ENCODE peak calls at places on chromosomes 1 and 21, in six cellular contexts. N is tibial artery; P is heart right ventricle; U is HCT116; T is hepatocyte; O is CD4-positive, alpha-beta memory T cell. Z is an unnamed sample. For H3K9me3, the result is how much of the 10 kb centered on the place peaks cover.

GRCh38 chr1:205700865-205701401 is 20.6 kb upstream of the SLC45A3 start:
- DNase-seq in N (no peak), P (peak), U (no peak), T (no peak), O (no peak), Z (no peak)

GRCh38 chr21:23811802-23812201 is 1795.5 kb downstream of the MRPL39 start:
- DNase-seq in N (no peak), P (no peak), U (no peak), T (no peak), O (no peak), Z (no peak)

GRCh38 chr1:14259191-14259757 is 339.2 kb upstream of the KAZN start:
- DNase-seq in N (peak), P (peak), U (no peak), T (no peak), O (no peak), Z (no peak)

GRCh38 chr21:32055305-32055704 is 182.5 kb downstream of the HUNK start:
- DNase-seq in N (no peak), P (no peak), U (no peak), T (no peak), O (no peak), Z (no peak)

GRCh38 chr1:234782057-234782800 is 172.3 kb upstream of the IRF2BP2 start:
- DNase-seq in N (no peak), P (no peak), U (no peak), T (peak), O (no peak), Z (no peak)

GRCh38 chr1:2824999-2825398 is 23.5 kb upstream of the TTC34 start:
- DNase-seq in N (no peak), P (peak), U (no peak), T (no peak), O (no peak), Z (no peak)

GRCh38 chr1:181726608-181727007 is 243.3 kb downstream of the CACNA1E start:
- DNase-seq in N (no peak), P (no peak), U (no peak), T (no peak), O (no peak), Z (no peak)

GRCh38 chr1:153938996-153939395 is 7.5 kb downstream of the DENND4B start:
- DNase-seq in N (peak), P (peak), U (no peak), T (no peak), O (no peak), Z (no peak)

GRCh38 chr21:41365377-41366107 is 3.7 kb downstream of the MX2 start:
- DNase-seq in N (peak), P (no peak), U (no peak), T (no peak), O (no peak), Z (no peak)

GRCh38 chr1:10280442-10281350 is 70.3 kb downstream of the KIF1B start:
- DNase-seq in N (no peak), P (no peak), U (no peak), T (no peak), O (no peak), Z (no peak)

GRCh38 chr1:1260843-1261560 is 12.7 kb downstream of the UBE2J2 start:
- DNase-seq in N (no peak), P (no peak), U (no peak), T (no peak), O (no peak), Z (no peak)

GRCh38 chr21:25639922-25640670 is 1.0 kb downstream of the JAM2 start:
- DNase-seq in N (no peak), P (peak), U (no peak), T (peak), O (no peak), Z (peak)

GRCh38 chr1:67750690-67751052 is 65.7 kb downstream of the GADD45A start:
- DNase-seq in N (no peak), P (no peak), U (no peak), T (no peak), O (no peak), Z (no peak)

GRCh38 chr1:205354259-205354904 is 2.3 kb downstream of the KLHDC8A start:
- DNase-seq in N (no peak), P (no peak), U (peak), T (peak), O (peak), Z (peak)

DNA sequence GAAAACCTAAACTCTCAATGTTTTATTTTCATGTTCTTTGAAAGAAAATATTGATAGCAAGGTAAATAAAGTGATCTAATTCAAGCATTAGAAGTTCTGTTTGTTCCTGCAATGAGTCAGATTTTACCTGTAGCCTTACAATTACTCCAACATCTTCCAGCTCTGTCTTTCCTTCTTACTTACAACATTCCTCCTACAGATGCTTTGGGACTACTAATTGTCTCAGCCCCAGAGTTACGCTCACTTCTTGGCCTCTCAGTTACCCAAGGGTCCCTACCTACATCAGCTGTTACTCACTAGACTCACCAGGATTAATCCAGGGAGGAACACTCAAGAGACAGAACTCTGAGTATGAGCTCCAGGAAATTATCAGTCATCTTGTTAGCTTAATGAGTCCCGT is 26.4 kb downstream of the OR14A16 start:
- DNase-seq in N (no peak), P (no peak), U (no peak), T (no peak), O (no peak), Z (no peak)
- H3K9me3 ChIP-seq in N (under half), P (under half), U (under half), T (under half), O (under half), Z (under half)

GRCh38 chr1:244573768-244574167 is 79.2 kb upstream of the DESI2 start:
- DNase-seq in N (no peak), P (no peak), U (no peak), T (no peak), O (no peak), Z (no peak)
- H3K9me3 ChIP-seq in N (under half), P (under half), U (under half), T (under half), O (under half), Z (under half)

DNA sequence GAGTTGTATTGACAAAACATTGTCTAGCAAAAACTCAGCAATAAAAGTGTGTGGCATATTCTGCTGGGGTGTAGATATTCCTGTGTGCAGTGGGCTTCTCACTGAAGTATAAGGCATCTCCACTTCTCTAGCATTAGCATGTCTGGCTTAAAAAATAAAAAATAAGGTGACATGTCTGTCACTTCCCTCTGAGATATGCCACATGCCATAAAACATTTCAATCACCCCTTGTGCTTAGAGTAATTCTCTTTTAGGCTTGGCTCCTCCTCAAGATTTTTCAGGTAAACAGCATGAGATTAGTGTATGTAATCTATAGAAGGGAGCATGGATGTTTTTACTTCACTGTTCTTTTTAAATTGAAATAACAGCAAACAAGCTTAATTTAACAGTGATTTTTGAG is 194.4 kb upstream of the SNX7 start:
- DNase-seq in N (no peak), P (no peak), U (no peak), T (no peak), O (no peak), Z (no peak)
- H3K9me3 ChIP-seq in N (under half), P (under half), U (under half), T (under half), O (under half), Z (under half)

DNA sequence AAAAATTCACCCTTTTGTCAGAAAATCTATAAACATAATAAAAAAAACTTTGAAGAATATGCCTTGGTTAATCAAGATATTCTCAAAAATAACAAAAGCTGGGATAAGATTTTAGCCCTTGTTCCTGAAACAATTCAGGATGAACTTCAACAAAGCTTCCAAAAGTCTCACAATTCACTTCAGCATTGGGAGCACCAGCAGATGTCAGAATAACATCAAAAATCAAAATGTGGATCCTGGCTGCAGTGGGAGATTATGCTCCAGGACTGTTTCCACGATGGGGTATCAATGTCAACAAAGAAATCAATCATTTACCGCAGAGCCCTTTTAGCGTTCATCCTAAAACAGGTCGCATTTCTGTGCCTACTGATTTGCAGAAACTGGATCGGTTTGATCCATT is 35.2 kb downstream of the ZNF670 start:
- DNase-seq in N (no peak), P (no peak), U (no peak), T (no peak), O (no peak), Z (no peak)
- H3K9me3 ChIP-seq in N (under half), P (under half), U (under half), T (under half), O (under half), Z (under half)

GRCh38 chr1:6979003-6979577 is 193.8 kb downstream of the CAMTA1 start:
- DNase-seq in N (no peak), P (no peak), U (no peak), T (no peak), O (no peak), Z (no peak)
- H3K9me3 ChIP-seq in N (under half), P (under half), U (under half), T (under half), O (under half), Z (under half)

DNA sequence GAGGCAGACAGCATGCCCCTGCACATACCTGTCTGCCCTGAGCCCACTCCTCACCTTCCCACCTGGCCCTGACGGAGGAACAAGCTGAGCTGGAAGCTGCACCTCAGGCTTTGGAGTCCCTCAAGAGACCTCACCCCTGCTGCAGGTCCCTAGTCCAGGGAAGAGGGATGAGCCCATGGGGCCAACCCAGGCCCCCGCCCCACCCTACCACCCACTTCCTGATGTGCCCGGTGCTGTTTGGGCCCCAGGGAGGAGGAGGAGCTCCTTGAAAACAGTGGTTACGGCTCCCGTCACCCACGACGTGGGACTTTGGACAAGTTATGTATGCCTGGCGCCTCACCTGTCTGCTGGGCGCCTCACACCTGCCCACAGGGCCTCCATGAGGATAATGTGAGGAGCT is 250.2 kb downstream of the NPHP4 start:
- DNase-seq in N (peak), P (no peak), U (no peak), T (no peak), O (no peak), Z (no peak)
- H3K9me3 ChIP-seq in N (under half), P (under half), U (under half), T (under half), O (under half), Z (under half)